ENCODE peak calls at places on chromosomes 6 and 20, in five cellular contexts. One of them, this sample, is unnamed.

GRCh38 chr6:156747715-156748114 is 29.5 kb upstream of the ARID1B start:
- DNase-seq in activated CD4-positive, alpha-beta T cell treated with anti-CD3 and anti-CD28 coated beads, Interleukin-2, amount 10 ng/mL, durations not matched to agents 7 days and 5 days: no peak
- DNase-seq in astrocyte of the spinal cord: no peak
- DNase-seq in NCI-H748 treated with DMSO at 0.1 percent for 48 hours: no peak
- DNase-seq in H7: no peak
- DNase-seq in this sample: no peak

GRCh38 chr20:50163570-50164317 is 10.2 kb upstream of the PEDS1 start:
- DNase-seq in activated CD4-positive, alpha-beta T cell treated with anti-CD3 and anti-CD28 coated beads, Interleukin-2, amount 10 ng/mL, durations not matched to agents 7 days and 5 days: no peak
- DNase-seq in astrocyte of the spinal cord: peak; percentile 52
- DNase-seq in NCI-H748 treated with DMSO at 0.1 percent for 48 hours: no peak
- DNase-seq in H7: peak; percentile 36
- DNase-seq in this sample: no peak

GRCh38 chr6:108592371-108593337 is 31.9 kb downstream of the FOXO3 start:
- DNase-seq in activated CD4-positive, alpha-beta T cell treated with anti-CD3 and anti-CD28 coated beads, Interleukin-2, amount 10 ng/mL, durations not matched to agents 7 days and 5 days: peak; percentile 67
- DNase-seq in astrocyte of the spinal cord: peak; percentile 87
- DNase-seq in NCI-H748 treated with DMSO at 0.1 percent for 48 hours: no peak
- DNase-seq in H7: no peak
- DNase-seq in this sample: peak; percentile 89

GRCh38 chr6:5679696-5680494 is 326.8 kb downstream of the NRN1 start:
- DNase-seq in activated CD4-positive, alpha-beta T cell treated with anti-CD3 and anti-CD28 coated beads, Interleukin-2, amount 10 ng/mL, durations not matched to agents 7 days and 5 days: no peak
- DNase-seq in astrocyte of the spinal cord: no peak
- DNase-seq in NCI-H748 treated with DMSO at 0.1 percent for 48 hours: peak; percentile 41
- DNase-seq in H7: peak; percentile 31
- DNase-seq in this sample: no peak

GRCh38 chr6:130853555-130854183 is 26.5 kb downstream of the SMLR1 start:
- DNase-seq in activated CD4-positive, alpha-beta T cell treated with anti-CD3 and anti-CD28 coated beads, Interleukin-2, amount 10 ng/mL, durations not matched to agents 7 days and 5 days: no peak
- DNase-seq in astrocyte of the spinal cord: peak; percentile 45
- DNase-seq in NCI-H748 treated with DMSO at 0.1 percent for 48 hours: no peak
- DNase-seq in H7: no peak
- DNase-seq in this sample: no peak

GRCh38 chr6:52994789-52995078 is 350 bp downstream of the GSTA4 start:
- DNase-seq in activated CD4-positive, alpha-beta T cell treated with anti-CD3 and anti-CD28 coated beads, Interleukin-2, amount 10 ng/mL, durations not matched to agents 7 days and 5 days: peak; percentile 28
- DNase-seq in astrocyte of the spinal cord: no peak
- DNase-seq in NCI-H748 treated with DMSO at 0.1 percent for 48 hours: peak; percentile 77
- DNase-seq in H7: peak; percentile 77
- DNase-seq in this sample: peak; percentile 48

GRCh38 chr20:34945315-34946077 is 10.1 kb downstream of the GSS start:
- DNase-seq in activated CD4-positive, alpha-beta T cell treated with anti-CD3 and anti-CD28 coated beads, Interleukin-2, amount 10 ng/mL, durations not matched to agents 7 days and 5 days: no peak
- DNase-seq in astrocyte of the spinal cord: no peak
- DNase-seq in NCI-H748 treated with DMSO at 0.1 percent for 48 hours: no peak
- DNase-seq in H7: no peak
- DNase-seq in this sample: no peak

GRCh38 chr6:149843051-149843633 is 21.0 kb downstream of the LRP11 start:
- DNase-seq in activated CD4-positive, alpha-beta T cell treated with anti-CD3 and anti-CD28 coated beads, Interleukin-2, amount 10 ng/mL, durations not matched to agents 7 days and 5 days: no peak
- DNase-seq in astrocyte of the spinal cord: no peak
- DNase-seq in NCI-H748 treated with DMSO at 0.1 percent for 48 hours: no peak
- DNase-seq in H7: no peak
- DNase-seq in this sample: no peak

GRCh38 chr20:21607971-21608735 is 94.3 kb upstream of the NKX2-2 start:
- DNase-seq in activated CD4-positive, alpha-beta T cell treated with anti-CD3 and anti-CD28 coated beads, Interleukin-2, amount 10 ng/mL, durations not matched to agents 7 days and 5 days: no peak
- DNase-seq in astrocyte of the spinal cord: no peak
- DNase-seq in NCI-H748 treated with DMSO at 0.1 percent for 48 hours: peak; percentile 62
- DNase-seq in H7: peak; percentile 19
- DNase-seq in this sample: no peak

GRCh38 chr6:25535302-25536225 is 116.5 kb upstream of the SCGN start:
- DNase-seq in activated CD4-positive, alpha-beta T cell treated with anti-CD3 and anti-CD28 coated beads, Interleukin-2, amount 10 ng/mL, durations not matched to agents 7 days and 5 days: no peak
- DNase-seq in astrocyte of the spinal cord: no peak
- DNase-seq in NCI-H748 treated with DMSO at 0.1 percent for 48 hours: no peak
- DNase-seq in H7: no peak
- DNase-seq in this sample: no peak

GRCh38 chr6:158999154-158999668 is 791 bp downstream of the RSPH3 start:
- DNase-seq in activated CD4-positive, alpha-beta T cell treated with anti-CD3 and anti-CD28 coated beads, Interleukin-2, amount 10 ng/mL, durations not matched to agents 7 days and 5 days: no peak
- DNase-seq in astrocyte of the spinal cord: peak; percentile 23
- DNase-seq in NCI-H748 treated with DMSO at 0.1 percent for 48 hours: no peak
- DNase-seq in H7: no peak
- DNase-seq in this sample: no peak

GRCh38 chr6:170202416-170203135 is 88.3 kb downstream of the DLL1 start:
- DNase-seq in activated CD4-positive, alpha-beta T cell treated with anti-CD3 and anti-CD28 coated beads, Interleukin-2, amount 10 ng/mL, durations not matched to agents 7 days and 5 days: peak; percentile 3
- DNase-seq in astrocyte of the spinal cord: no peak
- DNase-seq in NCI-H748 treated with DMSO at 0.1 percent for 48 hours: no peak
- DNase-seq in H7: no peak
- DNase-seq in this sample: no peak

GRCh38 chr6:25278557-25278913 is 639 bp upstream of the CARMIL1 start:
- DNase-seq in activated CD4-positive, alpha-beta T cell treated with anti-CD3 and anti-CD28 coated beads, Interleukin-2, amount 10 ng/mL, durations not matched to agents 7 days and 5 days: no peak
- DNase-seq in astrocyte of the spinal cord: no peak
- DNase-seq in NCI-H748 treated with DMSO at 0.1 percent for 48 hours: peak; percentile 79
- DNase-seq in H7: peak; percentile 12
- DNase-seq in this sample: no peak

GRCh38 chr6:7050099-7050498 is 57.7 kb upstream of the RREB1 start:
- DNase-seq in activated CD4-positive, alpha-beta T cell treated with anti-CD3 and anti-CD28 coated beads, Interleukin-2, amount 10 ng/mL, durations not matched to agents 7 days and 5 days: no peak
- DNase-seq in astrocyte of the spinal cord: no peak
- DNase-seq in NCI-H748 treated with DMSO at 0.1 percent for 48 hours: no peak
- DNase-seq in H7: no peak
- DNase-seq in this sample: no peak

GRCh38 chr6:82396964-82397761 is 33.5 kb downstream of the TPBG start:
- DNase-seq in activated CD4-positive, alpha-beta T cell treated with anti-CD3 and anti-CD28 coated beads, Interleukin-2, amount 10 ng/mL, durations not matched to agents 7 days and 5 days: no peak
- DNase-seq in astrocyte of the spinal cord: peak; percentile 96
- DNase-seq in NCI-H748 treated with DMSO at 0.1 percent for 48 hours: no peak
- DNase-seq in H7: no peak
- DNase-seq in this sample: no peak

GRCh38 chr6:3208096-3208774 is 19.2 kb downstream of the TUBB2B start:
- DNase-seq in activated CD4-positive, alpha-beta T cell treated with anti-CD3 and anti-CD28 coated beads, Interleukin-2, amount 10 ng/mL, durations not matched to agents 7 days and 5 days: no peak
- DNase-seq in astrocyte of the spinal cord: peak; percentile 77
- DNase-seq in NCI-H748 treated with DMSO at 0.1 percent for 48 hours: no peak
- DNase-seq in H7: no peak
- DNase-seq in this sample: no peak

GRCh38 chr6:42190784-42191183 is 4.0 kb downstream of the GUCA1B start:
- DNase-seq in activated CD4-positive, alpha-beta T cell treated with anti-CD3 and anti-CD28 coated beads, Interleukin-2, amount 10 ng/mL, durations not matched to agents 7 days and 5 days: no peak
- DNase-seq in astrocyte of the spinal cord: peak; percentile 56
- DNase-seq in NCI-H748 treated with DMSO at 0.1 percent for 48 hours: no peak
- DNase-seq in H7: no peak
- DNase-seq in this sample: no peak